ENCODE peak calls at places on chromosomes 1 and 21, in eight cellular contexts. Y is body of pancreas, S is heart left ventricle, O is right lobe of liver, B is tibial nerve, K is esophagus squamous epithelium, C is sigmoid colon, W is uterus. T is an unnamed sample.

GRCh38 chr21:42117229-42118048 is 46.3 kb downstream of the UMODL1 start:
- DNase-seq in Y (peak; percentile 80), S (peak; percentile 69), O (peak; percentile 66), B (peak; percentile 87), K (no peak), C (peak; percentile 85), W (peak; percentile 77), T (no peak)

GRCh38 chr1:206674745-206675175 is 9.9 kb upstream of the MAPKAPK2 start:
- DNase-seq in Y (peak; percentile 50), S (peak; percentile 51), O (no peak), B (peak; percentile 28), K (no peak), C (peak; percentile 97), W (peak; percentile 86), T (no peak)

GRCh38 chr1:235867903-235868469 is 1.3 kb upstream of the LYST start:
- DNase-seq in Y (no peak), S (no peak), O (no peak), B (no peak), K (no peak), C (no peak), W (no peak), T (no peak)

GRCh38 chr1:23719162-23719820 is 24.0 kb upstream of the ELOA start:
- DNase-seq in Y (no peak), S (no peak), O (peak; percentile 47), B (no peak), K (no peak), C (no peak), W (no peak), T (no peak)

GRCh38 chr1:187001198-187001904 is 172.6 kb downstream of the PLA2G4A start:
- DNase-seq in Y (no peak), S (no peak), O (no peak), B (peak; percentile 28), K (no peak), C (no peak), W (no peak), T (no peak)

GRCh38 chr1:4652631-4653327 is 1.6 kb upstream of the AJAP1 start:
- DNase-seq in Y (peak; percentile 61), S (peak; percentile 33), O (peak; percentile 61), B (peak; percentile 30), K (no peak), C (no peak), W (peak; percentile 31), T (no peak)

GRCh38 chr1:67688526-67689219 is 3.7 kb downstream of the GADD45A start:
- DNase-seq in Y (no peak), S (no peak), O (no peak), B (no peak), K (no peak), C (no peak), W (no peak), T (no peak)

GRCh38 chr1:33173091-33173490 is 8.8 kb downstream of the TRIM62 start:
- DNase-seq in Y (no peak), S (no peak), O (no peak), B (no peak), K (no peak), C (no peak), W (no peak), T (no peak)

GRCh38 chr1:95309031-95309459 is 75.0 kb downstream of the RWDD3 start:
- DNase-seq in Y (no peak), S (peak; percentile 12), O (no peak), B (no peak), K (no peak), C (no peak), W (no peak), T (no peak)

GRCh38 chr1:109250454-109251276 is 1.3 kb downstream of the CELSR2 start:
- DNase-seq in Y (no peak), S (no peak), O (no peak), B (no peak), K (no peak), C (peak; percentile 69), W (no peak), T (no peak)

GRCh38 chr1:4006676-4007374 is 106.8 kb upstream of the C1orf174 start:
- DNase-seq in Y (no peak), S (no peak), O (no peak), B (no peak), K (no peak), C (no peak), W (no peak), T (peak; percentile 37)

GRCh38 chr1:44417351-44418021 is 12.4 kb downstream of the RNF220 start:
- DNase-seq in Y (no peak), S (peak; percentile 22), O (peak; percentile 46), B (no peak), K (no peak), C (no peak), W (no peak), T (no peak)

GRCh38 chr1:234969011-234969441 is 159.6 kb downstream of the TOMM20 start:
- DNase-seq in Y (no peak), S (no peak), O (no peak), B (no peak), K (no peak), C (peak; percentile 57), W (no peak), T (no peak)

GRCh38 chr1:18256318-18257235 is 149.0 kb downstream of the IGSF21 start:
- DNase-seq in Y (peak; percentile 64), S (peak; percentile 41), O (peak; percentile 51), B (peak; percentile 14), K (no peak), C (no peak), W (no peak), T (no peak)

GRCh38 chr1:202968895-202969295 is 1.8 kb upstream of the CYB5R1 start:
- DNase-seq in Y (peak; percentile 36), S (peak; percentile 62), O (no peak), B (peak; percentile 61), K (no peak), C (peak; percentile 74), W (no peak), T (no peak)

GRCh38 chr1:243898278-243898677 is 48.2 kb upstream of the AKT3 start:
- DNase-seq in Y (no peak), S (no peak), O (no peak), B (no peak), K (no peak), C (no peak), W (no peak), T (no peak)

DNA sequence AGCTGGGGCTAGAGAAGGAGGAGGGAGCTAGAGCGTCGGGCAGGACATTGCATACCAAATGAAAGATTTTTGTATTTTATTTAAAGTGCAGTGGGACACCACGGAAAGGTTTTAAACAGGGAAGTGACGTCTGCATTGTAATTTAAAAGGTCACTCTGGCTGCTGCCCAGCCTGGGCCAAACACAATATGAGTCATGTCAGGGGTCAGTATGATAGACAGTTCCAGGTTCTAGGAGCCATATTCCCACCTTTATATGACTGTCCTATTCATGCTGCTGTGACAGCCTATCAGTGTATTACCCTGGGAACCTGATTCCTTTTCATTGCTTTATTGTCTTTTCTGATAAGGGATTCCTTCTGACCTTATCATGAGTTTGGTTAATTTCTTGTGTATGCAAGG is 5.2 kb downstream of the VANGL1 start:
- DNase-seq in Y (no peak), S (no peak), O (no peak), B (no peak), K (no peak), C (no peak), W (no peak), T (no peak)
- TF ChIP-seq CTCF in Y (no peak), S (no peak), O (no peak), B (no peak), K (no peak), C (no peak), W (no peak), T (no peak)

DNA sequence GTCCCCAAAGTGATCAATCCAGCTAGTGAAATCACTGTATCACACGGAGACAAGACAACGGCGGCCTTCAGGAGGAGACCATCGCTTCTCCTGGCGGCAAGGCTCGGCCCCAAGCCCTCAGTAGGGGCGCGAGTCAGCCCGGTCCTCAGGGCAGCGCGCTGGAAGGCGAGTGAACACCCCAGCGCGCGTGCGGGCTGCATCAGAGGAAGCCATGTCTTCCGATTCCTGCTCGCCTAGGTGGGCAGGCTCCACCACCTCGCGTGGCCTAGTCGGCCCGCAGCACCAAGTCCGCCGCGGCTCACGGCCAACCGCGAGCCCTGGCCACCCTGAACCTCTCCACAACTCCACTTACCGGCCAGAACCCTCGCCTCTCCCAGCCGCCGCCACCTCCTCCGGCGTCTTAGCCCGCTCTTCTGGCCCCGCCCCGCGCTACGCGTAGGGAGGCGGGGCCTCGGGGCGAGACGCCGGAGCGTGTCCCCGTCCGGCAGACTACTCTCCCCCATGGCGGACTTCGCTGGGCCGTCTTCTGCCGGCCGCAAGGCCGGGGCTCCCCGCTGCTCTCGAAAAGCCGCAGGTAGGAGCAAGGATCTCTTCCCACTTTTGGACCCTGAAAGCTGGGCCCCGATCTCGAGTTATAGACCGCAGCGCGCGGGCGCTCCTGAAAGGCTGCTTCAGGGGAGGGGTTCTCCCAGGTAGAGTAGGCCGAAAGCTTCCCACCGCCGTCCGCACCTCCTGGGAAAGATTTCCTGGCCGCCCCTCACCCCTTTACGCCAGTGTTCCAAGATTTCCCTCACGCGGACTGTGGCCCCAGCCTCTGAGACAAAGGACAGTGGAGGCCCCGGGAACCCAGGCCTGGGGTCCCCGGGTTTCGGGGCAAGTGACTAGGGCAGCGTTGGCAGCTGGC is at the start of the genes GLMN and RPAP2:
- DNase-seq in Y (peak; percentile 78), S (peak; percentile 79), O (peak; percentile 88), B (peak; percentile 53), K (peak; percentile 7), C (peak; percentile 85), W (peak; percentile 79), T (no peak)
- TF ChIP-seq POLR2A in Y (peak; percentile 67), S (peak; percentile 92), O (peak; percentile 81), B (peak; percentile 90), K (peak; percentile 69), C (peak; percentile 55), W (peak; percentile 86), T (peak; percentile 41)

DNA sequence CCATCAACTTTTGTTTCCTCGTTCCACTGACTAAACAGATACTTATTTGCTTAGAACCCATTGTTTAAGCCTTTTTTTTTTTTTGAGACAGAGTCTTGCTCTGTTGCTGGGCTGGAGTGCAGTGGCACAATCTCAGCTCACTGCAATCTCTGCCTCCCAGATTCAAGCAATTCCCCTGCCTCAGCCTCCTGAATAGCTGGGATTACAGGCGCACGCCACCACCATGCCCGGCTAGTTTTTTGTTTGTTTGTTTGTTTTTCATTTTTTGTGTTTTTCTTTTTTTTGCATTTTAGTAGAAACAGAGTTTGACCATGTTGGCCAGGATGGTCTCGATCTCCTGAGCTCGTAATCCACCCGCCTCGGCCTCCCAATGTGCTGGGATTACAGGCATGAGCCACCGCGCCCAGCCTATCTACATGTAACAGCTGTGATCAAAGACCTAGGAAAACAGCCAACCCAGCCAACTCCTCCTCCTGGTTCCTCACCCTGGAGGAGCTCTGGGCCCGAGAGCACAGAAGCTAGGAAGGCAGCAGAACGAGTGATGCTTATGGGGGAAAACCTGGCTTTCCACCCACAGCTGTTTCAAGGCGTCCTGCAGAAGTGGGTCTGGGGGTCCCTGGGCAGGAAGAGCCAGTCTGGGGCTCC is 32.9 kb downstream of the KCNN3 start:
- DNase-seq in Y (no peak), S (peak; percentile 56), O (no peak), B (no peak), K (no peak), C (peak; percentile 87), W (peak; percentile 79), T (no peak)
- H3K27me3 ChIP-seq in Y (no peaks in the 10 kb centered on the region), S (no peaks in the 10 kb centered on the region), O (no peaks in the 10 kb centered on the region), B (no peaks in the 10 kb centered on the region), K (no peaks in the 10 kb centered on the region), C (no peaks in the 10 kb centered on the region), W (no peaks in the 10 kb centered on the region), T (no peaks in the 10 kb centered on the region)

DNA sequence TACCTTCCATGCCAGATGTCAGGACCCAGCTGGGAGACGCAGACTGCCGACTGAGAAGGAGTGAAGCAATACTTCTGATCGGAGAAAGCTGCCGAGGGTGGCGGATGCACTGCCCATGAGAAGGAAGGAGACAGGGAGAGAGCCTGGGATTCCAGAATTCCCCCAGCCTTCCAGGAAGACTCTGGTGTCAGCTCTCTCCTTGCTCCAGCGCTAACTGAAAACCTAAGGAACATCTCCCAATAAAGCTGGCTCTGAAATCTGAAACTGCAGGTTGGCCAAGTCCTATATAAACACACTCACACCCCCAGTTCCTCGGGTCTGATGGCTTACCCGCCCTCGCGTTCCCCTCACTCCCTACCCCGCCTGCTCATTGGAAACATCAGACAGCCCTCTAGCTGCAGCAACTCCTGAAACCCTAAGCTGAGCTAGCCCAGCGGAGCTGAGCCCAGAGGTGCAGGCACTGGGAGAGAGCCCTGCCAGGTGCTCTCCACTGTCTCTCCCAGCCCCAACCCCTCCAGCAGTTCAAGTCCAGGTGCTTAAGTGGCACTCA is 52.3 kb downstream of the PLEKHA6 start:
- DNase-seq in Y (no peak), S (peak; percentile 35), O (no peak), B (peak; percentile 41), K (no peak), C (peak; percentile 81), W (peak; percentile 61), T (no peak)
- TF ChIP-seq CTCF in Y (peak; percentile 23), S (no peak), O (peak; percentile 17), B (peak; percentile 21), K (no peak), C (no peak), W (no peak), T (no peak)

T was measured in vagina.